ENCODE peak calls at places on chromosomes 4 and X, in ten cellular contexts. O, S, Z, N, E, C, R, J, T and W are unnamed samples.

GRCh38 chr4:138103597-138104461 is 138.3 kb downstream of the SLC7A11 start:
- DNase-seq in O (no peak), S (no peak), Z (no peak), N (no peak), E (no peak), C (no peak), R (no peak), J (no peak), T (no peak), W (no peak)

GRCh38 chr4:77618383-77619241 is 13.0 kb downstream of the CXCL13 start:
- DNase-seq in O (peak; percentile 5), S (peak; percentile 29), Z (peak; percentile 77), N (peak; percentile 68), E (no peak), C (peak; percentile 75), R (no peak), J (peak; percentile 15), T (no peak), W (peak; percentile 55)

GRCh38 chr4:59936566-59936965 is 1263.6 kb upstream of the ADGRL3 start:
- DNase-seq in O (no peak), S (no peak), Z (no peak), N (no peak), E (no peak), C (no peak), R (no peak), J (no peak), T (no peak), W (no peak)

GRCh38 chr4:142095886-142096605 is 459.7 kb downstream of the IL15 start:
- DNase-seq in O (peak; percentile 82), S (peak; percentile 9), Z (peak; percentile 91), N (peak; percentile 82), E (no peak), C (peak; percentile 97), R (no peak), J (no peak), T (no peak), W (no peak)

GRCh38 chrX:134792077-134792476 is 133.8 kb upstream of the PLAC1 start:
- DNase-seq in O (no peak), S (no peak), Z (no peak), N (no peak), E (no peak), C (no peak), R (no peak), J (no peak), T (no peak), W (no peak)

GRCh38 chr4:151681085-151681484 is 79.7 kb downstream of the GATB start:
- DNase-seq in O (no peak), S (no peak), Z (no peak), N (no peak), E (no peak), C (no peak), R (no peak), J (no peak), T (no peak), W (no peak)

GRCh38 chrX:10254746-10255145 is 98.0 kb downstream of the CLCN4 start:
- DNase-seq in O (no peak), S (peak; percentile 14), Z (no peak), N (no peak), E (no peak), C (no peak), R (no peak), J (no peak), T (no peak), W (no peak)

GRCh38 chr4:161555689-161556660 is 607.8 kb downstream of the FSTL5 start:
- DNase-seq in O (no peak), S (no peak), Z (no peak), N (peak; percentile 73), E (no peak), C (peak; percentile 26), R (no peak), J (no peak), T (no peak), W (no peak)

GRCh38 chr4:37434469-37434868 is 189.9 kb downstream of the NWD2 start:
- DNase-seq in O (no peak), S (no peak), Z (no peak), N (peak; percentile 5), E (no peak), C (peak; percentile 15), R (no peak), J (no peak), T (no peak), W (no peak)

GRCh38 chrX:153580700-153581386 is 18.1 kb downstream of the CCNQ start:
- DNase-seq in O (no peak), S (no peak), Z (no peak), N (no peak), E (no peak), C (no peak), R (no peak), J (no peak), T (no peak), W (peak; percentile 71)

GRCh38 chrX:97705936-97706335 is 822.2 kb downstream of the RPA4 start:
- DNase-seq in O (no peak), S (no peak), Z (no peak), N (peak; percentile 8), E (no peak), C (no peak), R (no peak), J (no peak), T (no peak), W (no peak)

GRCh38 chr4:3254302-3255131 is 5.6 kb downstream of the MSANTD1 start:
- DNase-seq in O (no peak), S (no peak), Z (no peak), N (no peak), E (no peak), C (no peak), R (no peak), J (no peak), T (peak; percentile 57), W (no peak)

GRCh38 chrX:110044531-110045249 is 41.8 kb downstream of the TMEM164 start:
- DNase-seq in O (no peak), S (no peak), Z (no peak), N (no peak), E (no peak), C (no peak), R (no peak), J (no peak), T (no peak), W (no peak)

GRCh38 chr4:41957634-41958033 is 22.4 kb downstream of the TMEM33 start:
- DNase-seq in O (no peak), S (no peak), Z (no peak), N (peak; percentile 23), E (no peak), C (peak; percentile 28), R (no peak), J (no peak), T (no peak), W (peak; percentile 21)

GRCh38 chr4:126957555-126958440 is 675.0 kb upstream of the INTU start:
- DNase-seq in O (peak; percentile 12), S (no peak), Z (no peak), N (peak; percentile 45), E (no peak), C (peak; percentile 71), R (no peak), J (no peak), T (no peak), W (no peak)

GRCh38 chr4:143344774-143345173 is 8.1 kb downstream of the GAB1 start:
- DNase-seq in O (no peak), S (no peak), Z (no peak), N (no peak), E (no peak), C (no peak), R (no peak), J (no peak), T (no peak), W (no peak)